ENCODE peak calls at places on chromosomes 2 and 18, in four cellular contexts. L, F, K and V are unnamed samples.

GRCh38 chr2:218397502-218398436 is 1.9 kb upstream of the CTDSP1 start:
- DNase-seq in L (peak; percentile 84), F (peak; percentile 93), K (peak; percentile 89), V (peak; percentile 89)

GRCh38 chr2:240966906-240967680 is 31.3 kb upstream of the SNED1 start:
- DNase-seq in L (no peak), F (no peak), K (peak; percentile 49), V (peak; percentile 12)

GRCh38 chr2:15985531-15985930 is 45.2 kb downstream of the MYCN start:
- DNase-seq in L (no peak), F (no peak), K (no peak), V (no peak)

GRCh38 chr18:32478818-32479217 is 8.1 kb upstream of the GAREM1 start:
- DNase-seq in L (no peak), F (no peak), K (no peak), V (no peak)

GRCh38 chr2:85248741-85249524 is 78.9 kb downstream of the TGOLN2 start:
- DNase-seq in L (no peak), F (no peak), K (no peak), V (peak; percentile 42)

GRCh38 chr2:216188268-216188850 is 79.2 kb downstream of the XRCC5 start:
- DNase-seq in L (no peak), F (no peak), K (no peak), V (no peak)

GRCh38 chr2:168565112-168565511 is 109.0 kb downstream of the CERS6 start:
- DNase-seq in L (peak; percentile 16), F (no peak), K (no peak), V (no peak)

GRCh38 chr2:181915096-181915495 is 23.6 kb downstream of the ITPRID2 start:
- DNase-seq in L (no peak), F (no peak), K (no peak), V (no peak)

GRCh38 chr2:52473526-52473925 is 1294.1 kb upstream of the CHAC2 start:
- DNase-seq in L (no peak), F (no peak), K (no peak), V (no peak)

GRCh38 chr2:46075848-46076247 is 221.4 kb upstream of the EPAS1 start:
- DNase-seq in L (no peak), F (no peak), K (no peak), V (no peak)

GRCh38 chr2:49832555-49832954 is 678.2 kb upstream of the FSHR start:
- DNase-seq in L (no peak), F (no peak), K (no peak), V (no peak)

GRCh38 chr2:172968061-172968469 is 107.6 kb upstream of the MAP3K20 start:
- DNase-seq in L (no peak), F (peak; percentile 50), K (no peak), V (peak; percentile 68)

GRCh38 chr2:108459441-108459840 is 10.4 kb downstream of the GCC2 start:
- DNase-seq in L (no peak), F (no peak), K (no peak), V (no peak)

GRCh38 chr2:69489793-69490192 is 52.6 kb upstream of the NFU1 start:
- DNase-seq in L (no peak), F (no peak), K (no peak), V (no peak)

GRCh38 chr2:122251153-122251552 is 495.7 kb downstream of the TSN start:
- DNase-seq in L (no peak), F (no peak), K (no peak), V (no peak)

GRCh38 chr18:11995445-11996189 is 14.3 kb downstream of the IMPA2 start:
- DNase-seq in L (peak; percentile 70), F (peak; percentile 87), K (peak; percentile 87), V (peak; percentile 75)

GRCh38 chr2:158845869-158846268 is 50.8 kb downstream of the DAPL1 start:
- DNase-seq in L (no peak), F (no peak), K (no peak), V (no peak)

GRCh38 chr18:72543362-72544055 is 633 bp downstream of the CBLN2 start:
- DNase-seq in L (no peak), F (peak; percentile 71), K (no peak), V (no peak)
- TF ChIP-seq CTCF in L (no peak), F (no peak), K (no peak), V (no peak)

DNA sequence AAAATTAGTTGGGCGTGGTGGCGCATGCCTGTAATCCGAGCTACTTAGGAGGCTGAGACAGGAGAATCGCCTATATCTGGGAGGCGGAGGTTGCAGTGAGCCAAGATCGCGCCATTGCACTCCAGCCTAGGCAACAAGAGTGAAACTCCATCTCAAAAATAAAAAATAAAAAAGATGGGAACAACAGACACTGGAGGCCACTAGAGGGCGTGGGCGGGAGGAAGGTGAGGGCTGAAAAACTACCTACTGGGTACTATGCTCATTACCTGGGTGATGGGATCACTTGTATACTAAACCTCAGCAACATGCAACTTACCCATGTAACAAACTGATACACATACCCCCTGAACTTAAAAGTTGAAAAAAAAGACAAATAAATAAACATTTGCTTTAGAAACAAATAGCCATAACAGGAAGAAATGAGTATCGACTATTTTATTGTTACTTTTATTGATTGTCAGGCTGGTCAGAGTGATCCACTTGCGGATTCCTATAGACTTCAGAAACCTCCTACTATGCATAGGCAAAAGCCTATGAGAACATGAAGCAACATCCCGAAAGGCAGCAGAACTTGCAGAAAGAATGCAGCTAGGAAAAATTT is 61.0 kb downstream of the TMEM163 start:
- DNase-seq in L (peak; percentile 45), F (no peak), K (no peak), V (no peak)
- TF ChIP-seq CTCF in L (peak; percentile 52), F (peak; percentile 14), K (peak; percentile 37), V (peak; percentile 56)

GRCh38 chr2:39860538-39860937 is 81.5 kb upstream of the THUMPD2 start:
- DNase-seq in L (no peak), F (no peak), K (no peak), V (no peak)
- TF ChIP-seq CTCF in L (no peak), F (no peak), K (no peak), V (no peak)

DNA sequence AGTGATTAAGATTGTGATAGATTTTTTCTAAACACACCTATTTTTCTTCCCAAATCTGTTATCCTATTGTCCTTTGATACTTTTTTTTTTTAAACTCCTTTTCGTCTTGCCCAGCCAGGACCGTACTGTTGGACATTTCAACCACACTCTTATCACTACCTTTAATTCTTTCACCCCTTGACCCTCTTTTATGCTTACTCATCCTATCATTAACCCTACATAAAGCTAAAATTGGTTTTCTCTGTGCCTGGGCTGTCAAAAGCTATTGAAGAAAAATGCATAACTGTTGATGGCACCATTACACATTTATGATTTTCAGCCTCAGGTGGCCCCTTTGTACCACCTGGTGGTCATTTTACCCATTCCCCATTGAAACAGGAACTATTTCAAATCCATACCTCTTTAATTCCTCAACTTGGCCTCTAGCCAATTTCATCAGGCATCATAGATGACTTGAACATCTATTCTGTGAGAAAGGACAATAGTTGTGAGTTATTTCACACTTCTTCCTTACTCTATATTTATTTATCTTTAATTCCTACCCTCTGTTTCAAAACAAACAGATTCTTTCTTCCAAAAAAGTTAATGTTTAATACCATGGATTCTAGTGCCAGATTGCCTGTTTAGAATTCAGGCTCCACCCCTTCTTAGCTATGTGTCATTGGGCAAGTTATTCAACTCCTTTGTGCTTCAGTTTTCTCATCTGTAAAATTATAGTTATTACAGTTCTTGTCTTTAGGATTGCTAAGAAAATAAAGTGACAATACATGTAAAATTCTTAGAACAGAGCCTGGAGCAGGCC is 258.6 kb downstream of the CAMKMT start:
- DNase-seq in L (no peak), F (no peak), K (no peak), V (no peak)
- TF ChIP-seq CTCF in L (no peak), F (no peak), K (no peak), V (no peak)

DNA sequence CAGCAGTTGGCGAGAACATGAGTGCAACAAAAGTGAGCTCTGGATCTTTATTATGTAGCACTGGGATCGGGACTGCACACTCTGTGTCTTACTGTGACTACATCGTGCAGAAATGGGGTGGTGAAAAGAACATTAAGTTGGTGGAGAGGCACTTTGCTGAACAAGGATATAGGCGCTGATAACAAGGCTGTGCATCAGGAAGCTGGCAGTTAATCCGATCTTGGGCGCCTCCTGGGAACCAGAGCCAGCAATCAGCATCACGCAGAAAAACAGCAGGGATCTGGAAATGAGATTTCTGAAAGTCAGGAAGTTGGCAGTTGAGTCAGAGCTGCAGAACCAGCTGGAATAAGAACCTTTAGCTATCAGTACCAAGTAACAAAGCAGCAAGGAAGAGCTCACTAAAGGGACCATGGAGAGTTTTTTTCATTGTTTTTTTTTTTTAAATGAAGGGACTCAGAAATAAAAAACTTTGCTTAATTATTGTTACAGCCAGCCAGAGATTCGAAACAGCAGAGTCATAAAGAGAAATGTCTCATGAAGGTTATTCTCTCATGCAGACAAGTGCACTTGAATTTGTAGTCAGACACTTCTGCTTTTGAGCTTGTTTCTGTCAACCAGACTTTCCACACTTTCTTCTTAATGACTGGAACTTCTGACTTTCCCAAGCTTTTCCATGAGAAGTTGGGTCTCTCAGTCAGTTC is 22.8 kb upstream of the MYO3B start:
- DNase-seq in L (no peak), F (no peak), K (no peak), V (no peak)
- TF ChIP-seq CTCF in L (no peak), F (no peak), K (no peak), V (no peak)

DNA sequence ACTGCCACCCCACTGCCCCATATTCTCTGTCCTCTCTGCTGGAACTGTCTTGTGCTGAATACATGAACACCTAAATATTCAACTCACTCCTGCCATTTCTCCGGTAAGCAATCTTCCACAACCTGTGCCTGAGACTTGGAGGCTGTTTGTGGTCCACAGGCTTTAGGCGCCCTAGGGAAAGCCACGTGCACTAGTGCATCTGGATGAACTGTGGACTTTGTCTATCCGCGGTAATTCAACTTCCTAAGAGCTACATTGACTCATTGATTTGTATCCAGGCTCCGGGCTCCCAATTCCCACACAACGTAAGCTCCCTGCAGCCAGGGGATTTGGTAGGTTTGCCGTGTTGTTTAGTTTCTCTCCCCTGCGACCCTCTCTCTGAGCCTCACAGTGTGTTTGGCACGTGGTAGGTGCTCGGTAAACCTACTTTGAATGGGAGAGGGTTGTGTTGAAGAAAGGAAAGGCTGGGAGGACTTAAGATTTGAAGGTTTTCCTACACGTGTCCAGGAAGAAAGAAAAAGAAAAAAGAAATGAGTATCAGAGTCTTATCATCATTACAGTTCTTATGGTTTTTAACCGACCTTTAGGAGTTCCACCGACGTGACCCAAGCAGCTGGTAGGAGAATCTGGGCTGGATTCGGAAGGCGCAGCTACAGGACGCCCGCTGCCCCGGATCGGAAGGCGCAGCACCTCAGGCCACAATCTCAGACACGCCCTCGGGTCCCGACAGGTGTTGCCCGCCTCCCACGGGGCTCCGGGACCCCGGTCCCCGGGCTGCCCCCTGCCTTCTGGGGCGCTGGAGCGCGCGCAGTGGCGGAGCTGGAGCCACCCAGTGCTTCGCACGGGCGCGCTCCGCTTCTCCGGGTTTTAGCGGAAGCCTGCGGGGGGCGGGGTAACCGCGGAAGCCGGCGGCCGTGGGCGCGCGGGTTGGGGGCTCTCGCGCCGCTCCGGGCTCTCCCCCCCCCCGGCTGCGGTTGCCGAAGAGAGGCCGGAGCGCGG is 718.4 kb downstream of the DPP10 start:
- DNase-seq in L (no peak), F (peak; percentile 78), K (no peak), V (no peak)
- TF ChIP-seq CTCF in L (no peak), F (no peak), K (no peak), V (no peak)

DNA sequence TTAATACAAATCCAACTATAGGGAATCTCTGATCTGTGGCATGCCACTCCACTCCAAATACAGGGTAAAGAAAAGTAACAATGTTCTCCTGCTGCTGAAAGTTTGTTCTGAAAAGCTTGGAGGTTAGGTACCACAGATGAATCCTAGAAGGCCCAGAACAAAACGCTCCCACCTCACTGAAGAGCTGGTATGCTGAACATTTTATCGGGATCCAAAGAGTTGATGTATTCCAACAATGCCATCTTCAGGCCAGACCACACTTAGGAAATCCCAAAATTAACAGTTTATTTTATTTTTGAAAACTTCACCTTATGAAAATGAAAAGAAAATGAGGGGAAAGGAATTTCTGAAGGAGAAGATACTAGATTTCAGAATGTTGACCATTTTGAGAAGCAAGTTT is 145.1 kb upstream of the CDH19 start:
- DNase-seq in L (no peak), F (no peak), K (no peak), V (no peak)
- TF ChIP-seq CTCF in L (no peak), F (no peak), K (peak; percentile 29), V (peak; percentile 31)

GRCh38 chr2:20617892-20618467 is 32.9 kb downstream of the HS1BP3 start:
- DNase-seq in L (no peak), F (peak; percentile 93), K (peak; percentile 97), V (peak; percentile 98)
- TF ChIP-seq CTCF in L (no peak), F (peak; percentile 89), K (peak; percentile 72), V (peak; percentile 78)